ENCODE peak calls at places on chromosome 14, in six cellular contexts. J is fibroblast of the conjunctiva; M is NCI-H345; F is HFF-Myc; A is activated CD4-positive, alpha-beta T cell treated with anti-CD3 and anti-CD28 coated beads for 48 hours; Q is A549. G is an unnamed sample.

GRCh38 chr14:99393059-99393655 is 87.5 kb downstream of the SETD3 start:
- DNase-seq in F (no peak), J (no peak), M (peak; percentile 33), A (peak; percentile 58), Q (peak; percentile 56), G (peak; percentile 46)

GRCh38 chr14:94770815-94771190 is 890 bp upstream of the GSC start:
- DNase-seq in J (no peak), Q (no peak), F (no peak), A (no peak), M (no peak), G (no peak)

GRCh38 chr14:78491015-78491414 is 320.8 kb downstream of the NRXN3 start:
- DNase-seq in J (no peak), M (no peak), A (no peak), Q (no peak), F (no peak), G (no peak)

GRCh38 chr14:28651148-28651547 is 115.4 kb upstream of the FOXG1 start:
- DNase-seq in Q (no peak), A (no peak), J (no peak), M (no peak), F (no peak), G (no peak)

GRCh38 chr14:76928301-76928700 is 100.2 kb downstream of the IRF2BPL start:
- DNase-seq in Q (no peak), J (no peak), A (no peak), F (no peak), M (no peak), G (no peak)

GRCh38 chr14:76348898-76349297 is 27.0 kb upstream of the ESRRB start:
- DNase-seq in A (no peak), Q (no peak), J (peak; percentile 6), F (peak; percentile 56), M (no peak), G (no peak)

GRCh38 chr14:59829941-59830734 is 40.4 kb downstream of the RTN1 start:
- DNase-seq in J (no peak), Q (no peak), M (no peak), F (no peak), A (no peak), G (no peak)

GRCh38 chr14:72753879-72754400 is 140.0 kb downstream of the DPF3 start:
- DNase-seq in M (no peak), J (no peak), Q (no peak), A (no peak), F (no peak), G (no peak)

GRCh38 chr14:77825895-77826519 is 26.1 kb downstream of the ADCK1 start:
- DNase-seq in M (no peak), F (no peak), Q (no peak), A (no peak), J (no peak), G (no peak)

GRCh38 chr14:21056520-21057163 is 980 bp upstream of the RNASE8 start:
- DNase-seq in F (no peak), J (no peak), M (no peak), Q (no peak), A (no peak), G (no peak)

GRCh38 chr14:74018704-74019407 is at the start of the genes BBOF1 and ENTPD5:
- DNase-seq in M (peak; percentile 90), Q (peak; percentile 83), F (no peak), J (peak; percentile 49), A (peak; percentile 88), G (peak; percentile 82)

GRCh38 chr14:59919582-59920377 is at the start of gene LRRC9:
- DNase-seq in A (peak; percentile 8), M (peak; percentile 92), F (no peak), Q (no peak), J (no peak), G (peak; percentile 31)

GRCh38 chr14:106308839-106309389 is 782.5 kb downstream of the TMEM121 start:
- DNase-seq in Q (peak; percentile 74), M (no peak), F (no peak), J (no peak), A (peak; percentile 99), G (peak; percentile 93)

GRCh38 chr14:75126121-75126544 is 715 bp downstream of the NEK9 start:
- DNase-seq in J (no peak), M (no peak), Q (no peak), A (no peak), F (no peak), G (peak; percentile 24)